ENCODE peak calls at places on chromosome 18, in ten cellular contexts. One of them, this sample, is unnamed.

GRCh38 chr18:46761054-46761769 is 4.4 kb upstream of the ST8SIA5 start:
- DNase-seq in fibroblast of the aortic adventitia: no peak
- DNase-seq in T-helper 2 cell: no peak
- DNase-seq in AG10803: no peak
- DNase-seq in amygdala: no peak
- DNase-seq in PC-3: no peak
- DNase-seq in hypothalamus: no peak
- DNase-seq in adipocyte: no peak
- DNase-seq in HCT116: no peak
- DNase-seq in IMR-90: no peak
- DNase-seq in this sample: no peak

GRCh38 chr18:79547413-79548076 is 132.1 kb upstream of the CTDP1 start:
- DNase-seq in fibroblast of the aortic adventitia: no peak
- DNase-seq in T-helper 2 cell: no peak
- DNase-seq in AG10803: no peak
- DNase-seq in amygdala: no peak
- DNase-seq in PC-3: no peak
- DNase-seq in hypothalamus: no peak
- DNase-seq in adipocyte: no peak
- DNase-seq in HCT116: no peak
- DNase-seq in IMR-90: no peak
- DNase-seq in this sample: no peak

GRCh38 chr18:79621501-79621900 is 58.1 kb upstream of the CTDP1 start:
- DNase-seq in fibroblast of the aortic adventitia: no peak
- DNase-seq in T-helper 2 cell: no peak
- DNase-seq in AG10803: no peak
- DNase-seq in amygdala: no peak
- DNase-seq in PC-3: no peak
- DNase-seq in hypothalamus: no peak
- DNase-seq in adipocyte: no peak
- DNase-seq in HCT116: no peak
- DNase-seq in IMR-90: no peak
- DNase-seq in this sample: no peak

GRCh38 chr18:49021433-49022129 is 70.8 kb upstream of the SMAD7 start:
- DNase-seq in fibroblast of the aortic adventitia: peak; percentile 35
- DNase-seq in T-helper 2 cell: peak; percentile 83
- DNase-seq in AG10803: peak; percentile 37
- DNase-seq in amygdala: no peak
- DNase-seq in PC-3: peak; percentile 73
- DNase-seq in hypothalamus: no peak
- DNase-seq in adipocyte: peak; percentile 40
- DNase-seq in HCT116: peak; percentile 83
- DNase-seq in IMR-90: peak; percentile 33
- DNase-seq in this sample: no peak

GRCh38 chr18:79972720-79973119 is 8.3 kb downstream of the HSBP1L1 start:
- DNase-seq in fibroblast of the aortic adventitia: no peak
- DNase-seq in T-helper 2 cell: no peak
- DNase-seq in AG10803: no peak
- DNase-seq in amygdala: no peak
- DNase-seq in PC-3: no peak
- DNase-seq in hypothalamus: no peak
- DNase-seq in adipocyte: no peak
- DNase-seq in HCT116: no peak
- DNase-seq in IMR-90: no peak
- DNase-seq in this sample: no peak

GRCh38 chr18:62044490-62045000 is 142.3 kb downstream of the PIGN start:
- DNase-seq in fibroblast of the aortic adventitia: peak; percentile 7
- DNase-seq in T-helper 2 cell: no peak
- DNase-seq in AG10803: no peak
- DNase-seq in amygdala: no peak
- DNase-seq in PC-3: no peak
- DNase-seq in hypothalamus: no peak
- DNase-seq in adipocyte: peak; percentile 35
- DNase-seq in HCT116: no peak
- DNase-seq in IMR-90: no peak
- DNase-seq in this sample: no peak

GRCh38 chr18:52903858-52904257 is 563.9 kb downstream of the DCC start:
- DNase-seq in fibroblast of the aortic adventitia: no peak
- DNase-seq in T-helper 2 cell: peak; percentile 8
- DNase-seq in AG10803: peak; percentile 2
- DNase-seq in amygdala: no peak
- DNase-seq in PC-3: peak; percentile 25
- DNase-seq in hypothalamus: no peak
- DNase-seq in adipocyte: peak; percentile 30
- DNase-seq in HCT116: no peak
- DNase-seq in IMR-90: no peak
- DNase-seq in this sample: no peak

GRCh38 chr18:51077217-51077616 is 47.2 kb downstream of the SMAD4 start:
- DNase-seq in fibroblast of the aortic adventitia: no peak
- DNase-seq in T-helper 2 cell: no peak
- DNase-seq in AG10803: peak; percentile 39
- DNase-seq in amygdala: no peak
- DNase-seq in PC-3: no peak
- DNase-seq in hypothalamus: no peak
- DNase-seq in adipocyte: peak; percentile 23
- DNase-seq in HCT116: no peak
- DNase-seq in IMR-90: peak; percentile 62
- DNase-seq in this sample: no peak

GRCh38 chr18:42426496-42427015 is 471.5 kb downstream of the PIK3C3 start:
- DNase-seq in fibroblast of the aortic adventitia: peak; percentile 27
- DNase-seq in T-helper 2 cell: no peak
- DNase-seq in AG10803: no peak
- DNase-seq in amygdala: no peak
- DNase-seq in PC-3: no peak
- DNase-seq in hypothalamus: no peak
- DNase-seq in adipocyte: no peak
- DNase-seq in HCT116: no peak
- DNase-seq in IMR-90: no peak
- DNase-seq in this sample: no peak

This sample was measured in LNCaP clone FGC.